ENCODE peak calls at places on chromosomes 12 and 14, in five cellular contexts. Q is body of pancreas, S is transverse colon, C is adrenal gland, F is sigmoid colon. V is an unnamed sample.

GRCh38 chr12:113471619-113472171 is at the start of gene LHX5:
- DNase-seq in S (no peak), Q (no peak), F (no peak), C (no peak), V (no peak)

GRCh38 chr12:61029516-61029915 is 1230.7 kb upstream of the USP15 start:
- DNase-seq in F (no peak), C (no peak), S (no peak), Q (no peak), V (no peak)

GRCh38 chr14:29894030-29894429 is 33.6 kb downstream of the PRKD1 start:
- DNase-seq in C (no peak), F (no peak), S (no peak), Q (no peak), V (no peak)

GRCh38 chr12:50934981-50935807 is 17.1 kb upstream of the HIGD1C start:
- DNase-seq in S (no peak), C (no peak), Q (no peak), F (no peak), V (no peak)

GRCh38 chr12:94147991-94148840 is at the start of gene PLXNC1:
- DNase-seq in S (peak; percentile 70), F (no peak), Q (peak; percentile 42), C (peak; percentile 58), V (peak; percentile 96)

GRCh38 chr12:50400104-50400637 is 514 bp upstream of the LARP4 start:
- DNase-seq in C (no peak), Q (no peak), F (no peak), S (no peak), V (no peak)

GRCh38 chr14:89186850-89187376 is 230.1 kb downstream of the FOXN3 start:
- DNase-seq in C (peak; percentile 82), S (no peak), Q (peak; percentile 65), F (no peak), V (no peak)

GRCh38 chr12:103928736-103929050 is 1.5 kb upstream of the HSP90B1 start:
- DNase-seq in F (no peak), S (peak; percentile 70), C (peak; percentile 23), Q (no peak), V (peak; percentile 86)

GRCh38 chr14:99231850-99232401 is 40.1 kb downstream of the BCL11B start:
- DNase-seq in Q (no peak), C (no peak), F (no peak), S (no peak), V (peak; percentile 70)

GRCh38 chr12:130427381-130427887 is 89.7 kb downstream of the PIWIL1 start:
- DNase-seq in S (peak; percentile 2), F (no peak), C (no peak), Q (no peak), V (peak; percentile 49)

GRCh38 chr12:117192057-117192456 is 1.8 kb upstream of the FBXO21 start:
- DNase-seq in S (no peak), F (no peak), C (peak; percentile 35), Q (peak; percentile 25), V (no peak)

GRCh38 chr14:99273724-99274345 is 1.8 kb upstream of the BCL11B start:
- DNase-seq in S (peak; percentile 69), C (no peak), Q (no peak), F (no peak), V (no peak)

GRCh38 chr12:52323416-52324067 is 2.3 kb upstream of the KRT83 start:
- DNase-seq in C (no peak), S (no peak), Q (no peak), F (no peak), V (peak; percentile 41)

GRCh38 chr12:93645702-93646101 is 31.5 kb upstream of the CRADD start:
- DNase-seq in F (no peak), S (no peak), C (no peak), Q (no peak), V (no peak)

GRCh38 chr14:75871181-75871880 is 110.5 kb downstream of the TGFB3 start:
- DNase-seq in S (no peak), C (no peak), F (no peak), Q (no peak), V (no peak)

GRCh38 chr14:57060276-57060956 is 208.3 kb downstream of the EXOC5 start:
- DNase-seq in S (no peak), Q (peak; percentile 37), F (no peak), C (no peak), V (no peak)

GRCh38 chr12:58640314-58640713 is 280.0 kb downstream of the LRIG3 start:
- DNase-seq in C (no peak), F (no peak), Q (no peak), S (no peak), V (no peak)

GRCh38 chr12:114904254-114905003 is 220.5 kb upstream of the TBX3 start:
- DNase-seq in F (no peak), Q (no peak), C (peak; percentile 62), S (no peak), V (no peak)

GRCh38 chr12:106205208-106206069 is 42.4 kb downstream of the CKAP4 start:
- DNase-seq in C (peak; percentile 73), Q (peak; percentile 55), S (no peak), F (no peak), V (peak; percentile 46)

GRCh38 chr14:97408937-97409860 is 612.0 kb downstream of the VRK1 start:
- DNase-seq in C (no peak), Q (no peak), S (no peak), F (no peak), V (no peak)

GRCh38 chr12:113914806-113915205 is 51.3 kb downstream of the RBM19 start:
- DNase-seq in Q (no peak), C (no peak), F (no peak), S (no peak), V (peak; percentile 53)

GRCh38 chr12:124554429-124555029 is 12.9 kb downstream of the NCOR2 start:
- DNase-seq in F (peak; percentile 57), S (no peak), Q (no peak), C (peak; percentile 52), V (peak; percentile 73)

GRCh38 chr12:109682708-109683060 is 30.9 kb upstream of the FAM222A start:
- DNase-seq in F (no peak), S (no peak), C (no peak), Q (no peak), V (peak; percentile 13)

GRCh38 chr14:33679461-33680225 is 271.2 kb downstream of the EGLN3 start:
- DNase-seq in S (no peak), Q (no peak), C (no peak), F (no peak), V (no peak)

GRCh38 chr14:93049295-93049694 is 66.4 kb downstream of the ITPK1 start:
- DNase-seq in S (peak; percentile 88), Q (peak; percentile 28), C (no peak), F (no peak), V (no peak)

DNA sequence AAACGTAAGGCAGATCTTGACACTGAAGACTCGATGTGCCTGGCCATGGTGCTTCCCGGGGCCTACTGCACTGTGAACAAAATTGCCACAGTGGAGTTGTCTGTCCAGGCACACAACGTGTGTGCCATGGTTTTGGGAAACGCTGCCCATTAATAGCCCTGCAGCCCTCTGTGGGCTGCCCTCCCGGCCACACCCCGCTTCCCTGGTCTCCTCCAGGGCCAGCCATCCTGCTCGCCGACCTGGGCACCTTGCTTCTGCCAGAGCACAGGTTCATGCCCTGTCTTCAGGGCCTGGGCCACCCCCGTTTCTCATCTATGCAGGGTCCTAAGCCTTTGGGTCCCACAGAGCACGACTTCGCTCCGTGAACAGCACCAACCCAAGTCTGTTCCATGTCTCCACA is 18.9 kb downstream of the MEG3 start:
- DNase-seq in S (no peak), F (no peak), C (no peak), Q (no peak), V (peak; percentile 18)
- H3K4me1 ChIP-seq in S (peaks cover 13% of the 10 kb centered on the region), F (peaks cover 6% of the 10 kb centered on the region), C (no peaks in the 10 kb centered on the region), Q (no peaks in the 10 kb centered on the region), V (peaks cover 6% of the 10 kb centered on the region)

DNA sequence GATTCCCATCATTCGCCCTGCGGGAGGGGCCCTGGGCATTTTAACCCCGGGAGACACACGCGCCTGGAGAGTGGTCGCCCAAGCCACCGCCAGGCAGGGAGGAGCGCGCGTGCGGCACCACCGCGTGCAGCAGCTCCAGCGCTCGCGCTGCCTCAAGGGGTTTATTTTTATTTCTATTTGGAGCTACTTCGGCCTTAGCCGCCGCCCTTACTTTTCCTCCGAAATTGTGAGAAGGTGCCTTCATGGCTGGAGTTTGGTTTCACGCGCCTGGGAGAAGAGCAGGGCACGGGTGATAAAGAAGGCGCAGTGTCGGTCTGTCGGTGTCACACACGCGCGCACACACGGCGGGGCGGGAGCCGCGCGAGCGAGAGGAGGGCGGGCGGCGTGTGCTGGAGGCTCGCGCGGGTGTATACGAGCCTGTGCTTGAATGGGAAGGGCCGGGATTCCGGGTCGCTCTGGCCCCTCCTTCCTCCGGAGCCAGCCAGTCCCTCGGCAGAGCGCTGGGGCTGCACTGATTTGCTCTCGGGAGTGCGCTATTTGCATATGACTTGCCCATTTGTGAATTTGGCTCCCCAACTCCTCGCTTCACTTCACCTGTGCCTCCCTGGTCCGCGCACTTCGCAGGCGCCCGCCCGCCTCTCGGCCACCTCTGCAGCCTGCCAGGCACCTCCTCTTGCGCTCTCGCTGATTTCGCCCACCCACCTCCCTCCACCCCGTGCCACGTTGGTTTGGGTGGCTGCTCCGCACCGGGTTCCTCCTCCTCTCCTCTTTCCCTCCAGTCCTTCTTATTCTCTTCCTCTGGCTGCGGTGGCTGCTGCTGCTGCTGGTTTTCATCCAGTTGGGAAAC is 932.3 kb downstream of the DIO2 start:
- DNase-seq in F (peak; percentile 93), C (peak; percentile 76), Q (peak; percentile 94), S (peak; percentile 82), V (no peak)
- TF ChIP-seq POLR2A in F (peak; percentile 83), C (no peak), Q (peak; percentile 93), S (peak; percentile 26), V (no peak)

GRCh38 chr12:10214131-10214876 is 1.6 kb downstream of the GABARAPL1 start:
- DNase-seq in C (no peak), F (no peak), S (no peak), Q (no peak), V (no peak)
- H3K27ac ChIP-seq in C (peak overlapping the region; percentile 100), F (peak overlapping the region; percentile 95), S (peak overlapping the region; percentile 98), Q (peak overlapping the region; percentile 100), V (peak overlapping the region; percentile 98)

GRCh38 chr14:65255029-65255545 is 152.8 kb upstream of the MAX start:
- DNase-seq in Q (no peak), C (no peak), F (no peak), S (no peak), V (no peak)
- H3K4me1 ChIP-seq in Q (peaks cover 32% of the 10 kb centered on the region), C (no peaks in the 10 kb centered on the region), F (no peaks in the 10 kb centered on the region), S (peaks cover 17% of the 10 kb centered on the region), V (no peaks in the 10 kb centered on the region)

V was measured in spleen.